ENCODE peak calls at places on chromosomes 6 and 20, in six cellular contexts. H is endodermal cell, G is H1, Z is IMR-90, N is right lobe of liver, E is ovary. R is an unnamed sample.

GRCh38 chr6:148443798-148444560 is 101.3 kb downstream of the SASH1 start:
- DNase-seq in G (peak), H (peak), Z (no peak), E (no peak), N (no peak), R (no peak)

GRCh38 chr6:119076173-119076965 is 2.1 kb downstream of the FAM184A start:
- DNase-seq in G (no peak), E (no peak), Z (no peak), N (no peak), H (no peak), R (no peak)

GRCh38 chr6:27470023-27470422 is 2.9 kb downstream of the ZNF184 start:
- DNase-seq in E (no peak), Z (no peak), H (no peak), N (no peak), G (no peak), R (no peak)

GRCh38 chr6:91860951-91861350 is 1274.1 kb upstream of the MAP3K7 start:
- DNase-seq in G (no peak), H (no peak), N (no peak), E (no peak), Z (peak), R (no peak)

GRCh38 chr6:155436981-155437749 is 18.5 kb downstream of the NOX3 start:
- DNase-seq in G (no peak), N (no peak), E (no peak), Z (peak), H (no peak), R (no peak)

GRCh38 chr20:61980647-61981583 is 84.8 kb downstream of the TAF4 start:
- DNase-seq in Z (no peak), N (peak), G (no peak), H (peak), E (peak), R (no peak)

GRCh38 chr6:4577406-4577805 is 198.8 kb upstream of the CDYL start:
- DNase-seq in G (no peak), Z (peak), N (no peak), H (no peak), E (no peak), R (no peak)

GRCh38 chr20:62643521-62644043 is 1.3 kb downstream of the SLCO4A1 start:
- DNase-seq in H (no peak), Z (peak), N (no peak), G (no peak), E (no peak), R (no peak)

GRCh38 chr6:148175511-148176188 is 167.0 kb upstream of the SASH1 start:
- DNase-seq in E (no peak), H (no peak), N (no peak), G (no peak), Z (peak), R (no peak)

GRCh38 chr6:30719356-30719755 is 796 bp upstream of the TUBB start:
- DNase-seq in G (no peak), Z (no peak), N (no peak), E (no peak), H (no peak), R (no peak)

GRCh38 chr20:54103067-54103761 is 32.8 kb upstream of the BCAS1 start:
- DNase-seq in H (peak), Z (peak), E (peak), G (peak), N (peak), R (no peak)

GRCh38 chr6:122180132-122180531 is 219.3 kb upstream of the HSF2 start:
- DNase-seq in E (no peak), Z (peak), N (no peak), H (no peak), G (no peak), R (no peak)

GRCh38 chr6:73565767-73566485 is 45.1 kb upstream of the EEF1A1 start:
- DNase-seq in Z (peak), H (peak), G (no peak), N (no peak), E (no peak), R (no peak)

GRCh38 chr20:49983848-49984408 is 1.1 kb downstream of the SNAI1 start:
- DNase-seq in Z (peak), H (no peak), E (peak), N (peak), G (no peak), R (no peak)

GRCh38 chr20:6333110-6333509 is 210.3 kb upstream of the FERMT1 start:
- DNase-seq in H (peak), N (no peak), E (no peak), G (no peak), Z (no peak), R (no peak)

GRCh38 chr20:19918965-19919329 is 98.2 kb upstream of the NAA20 start:
- DNase-seq in E (no peak), N (no peak), G (no peak), Z (no peak), H (no peak), R (no peak)

GRCh38 chr6:13470240-13471140 is 16.9 kb downstream of the GFOD1 start:
- DNase-seq in Z (no peak), H (peak), G (no peak), N (no peak), E (no peak), R (peak)

GRCh38 chr6:168089186-168090063 is 10.4 kb upstream of the FRMD1 start:
- DNase-seq in Z (no peak), G (no peak), N (no peak), H (no peak), E (no peak), R (no peak)

GRCh38 chr6:101445527-101445926 is 52.0 kb downstream of the GRIK2 start:
- DNase-seq in E (no peak), Z (peak), G (no peak), N (no peak), H (no peak), R (no peak)

GRCh38 chr6:169490830-169491229 is 211.0 kb downstream of the WDR27 start:
- DNase-seq in G (no peak), Z (peak), N (no peak), E (no peak), H (no peak), R (no peak)

GRCh38 chr20:50193169-50193850 is 2.7 kb downstream of the CEBPB start:
- DNase-seq in Z (peak), E (peak), N (peak), G (no peak), H (peak), R (no peak)

GRCh38 chr6:20447581-20448132 is 46.0 kb downstream of the E2F3 start:
- DNase-seq in E (no peak), Z (peak), N (no peak), H (no peak), G (no peak), R (no peak)

GRCh38 chr6:155883741-155884140 is 428.1 kb upstream of the NOX3 start:
- DNase-seq in Z (peak), N (no peak), E (no peak), H (no peak), G (no peak), R (no peak)

GRCh38 chr6:85496009-85496579 is 46.2 kb downstream of the NT5E start:
- DNase-seq in Z (no peak), G (no peak), N (no peak), E (no peak), H (no peak), R (no peak)

GRCh38 chr20:36830791-36831691 is 44.9 kb upstream of the TLDC2 start:
- DNase-seq in Z (peak), H (no peak), E (peak), N (no peak), G (no peak), R (peak)

GRCh38 chr6:99603421-99604160 is 3.0 kb upstream of the PRDM13 start:
- DNase-seq in G (peak), E (no peak), N (no peak), H (peak), Z (peak), R (no peak)

GRCh38 chr6:116431964-116432595 is 29.1 kb upstream of the CALHM6 start:
- DNase-seq in E (no peak), N (no peak), G (no peak), Z (no peak), H (no peak), R (no peak)

GRCh38 chr20:59032713-59033059 is 551 bp upstream of the ATP5F1E start:
- DNase-seq in G (no peak), N (no peak), E (no peak), Z (peak), H (no peak), R (no peak)

GRCh38 chr6:8193541-8193940 is 91.2 kb upstream of the EEF1E1 start:
- DNase-seq in N (no peak), E (no peak), H (no peak), G (no peak), Z (peak), R (no peak)

GRCh38 chr20:53884859-53885654 is 185.3 kb downstream of the BCAS1 start:
- DNase-seq in E (no peak), H (no peak), N (no peak), Z (no peak), G (no peak), R (no peak)

GRCh38 chr6:106513813-106514212 is 115.5 kb downstream of the RTN4IP1 start:
- DNase-seq in E (no peak), G (no peak), N (no peak), H (no peak), Z (no peak), R (no peak)

GRCh38 chr20:6714202-6714800 is 53.2 kb upstream of the BMP2 start:
- DNase-seq in H (no peak), Z (no peak), E (no peak), G (no peak), N (peak), R (no peak)

GRCh38 chr20:39206899-39207564 is 244.9 kb downstream of the DHX35 start:
- DNase-seq in H (no peak), Z (no peak), E (no peak), G (no peak), N (no peak), R (no peak)

GRCh38 chr6:167345960-167346359 is 21.1 kb downstream of the TTLL2 start:
- DNase-seq in E (no peak), Z (no peak), N (no peak), H (peak), G (no peak), R (no peak)

GRCh38 chr6:143260857-143261256 is 189.6 kb downstream of the ADAT2 start:
- DNase-seq in H (no peak), Z (peak), E (no peak), N (no peak), G (no peak), R (no peak)

DNA sequence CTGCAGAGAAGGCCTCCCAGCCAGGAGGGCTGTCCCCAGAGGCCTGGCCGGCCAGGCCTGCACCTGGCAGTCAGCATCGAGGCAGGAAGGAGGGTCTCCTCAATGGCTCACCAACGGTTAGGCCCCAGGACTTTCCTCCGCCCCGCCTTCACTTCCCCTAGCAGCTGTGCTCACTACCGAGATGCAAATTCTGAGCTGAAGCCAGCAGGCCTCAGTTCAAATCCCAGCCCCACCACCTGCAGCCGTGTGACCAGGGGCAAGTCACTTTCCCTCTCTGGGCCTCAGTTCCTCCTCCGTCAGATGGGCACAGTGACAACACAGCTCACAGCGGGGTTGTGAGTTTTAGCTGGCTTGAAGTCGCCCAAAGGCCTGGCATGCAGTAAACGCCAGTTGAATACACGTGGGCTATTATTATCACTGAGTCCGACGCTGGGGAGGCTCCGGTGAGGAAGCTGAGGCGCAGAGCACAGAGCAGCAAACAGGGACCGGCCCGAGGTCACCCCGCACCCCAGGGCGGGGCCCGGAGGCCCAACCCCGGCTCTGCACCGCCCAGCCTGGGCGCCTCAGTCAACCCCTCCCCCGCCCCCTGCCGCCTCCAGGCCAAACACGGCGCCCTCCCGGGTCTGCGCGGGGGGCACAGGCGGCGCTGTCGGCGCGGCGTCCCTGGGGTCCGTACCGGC is 717 bp downstream of the E2F1 start:
- DNase-seq in Z (no peak), G (peak), H (peak), E (no peak), N (no peak), R (no peak)
- H3K27ac ChIP-seq in Z (peak), G (peak), H (peak), E (no peak), N (no peak), R (no peak)

DNA sequence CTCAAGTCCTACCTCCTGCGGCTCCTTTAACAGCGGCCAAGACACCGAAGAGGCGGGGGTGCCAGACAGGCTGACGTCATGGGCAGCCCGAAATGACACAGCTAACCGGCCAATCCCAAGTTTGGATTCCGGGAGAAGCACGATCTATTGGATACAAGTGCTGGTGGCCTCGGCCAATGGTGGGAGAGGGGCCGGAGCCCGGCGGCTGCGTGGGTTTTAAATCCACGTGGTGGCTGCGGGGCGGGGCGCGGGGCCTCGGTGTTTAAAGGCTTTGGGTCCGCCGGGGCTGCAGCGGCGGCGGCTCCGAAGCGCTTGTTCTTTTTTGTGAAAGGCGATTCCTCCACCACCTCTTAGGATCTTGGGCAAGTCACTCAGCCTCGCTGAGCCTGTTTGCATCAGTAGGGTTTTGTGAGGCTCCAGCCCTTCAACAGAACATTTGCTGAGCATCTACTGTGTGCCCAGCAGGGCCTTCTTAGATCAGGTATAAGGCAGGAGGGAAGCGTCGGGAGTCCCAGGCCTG is 8.7 kb upstream of the PMEPA1 start:
- DNase-seq in E (peak), G (peak), Z (peak), H (peak), N (peak), R (peak)
- H3K4me3 ChIP-seq in E (peak), G (peak), Z (peak), H (peak), N (no peak), R (no peak)

GRCh38 chr6:146904596-146904995 is 299.6 kb upstream of the STXBP5 start:
- DNase-seq in Z (no peak), G (no peak), N (no peak), E (no peak), H (no peak), R (no peak)

GRCh38 chr6:146898888-146899227 is 300.1 kb downstream of the ADGB start:
- DNase-seq in Z (no peak), E (no peak), N (no peak), H (no peak), G (no peak), R (no peak)

GRCh38 chr6:146902846-146903245 is 301.4 kb upstream of the STXBP5 start:
- DNase-seq in Z (no peak), H (no peak), E (no peak), N (no peak), G (no peak), R (no peak)

GRCh38 chr6:146905313-146905712 is 298.9 kb upstream of the STXBP5 start:
- DNase-seq in H (no peak), E (no peak), G (no peak), N (peak), Z (peak), R (no peak)

DNA sequence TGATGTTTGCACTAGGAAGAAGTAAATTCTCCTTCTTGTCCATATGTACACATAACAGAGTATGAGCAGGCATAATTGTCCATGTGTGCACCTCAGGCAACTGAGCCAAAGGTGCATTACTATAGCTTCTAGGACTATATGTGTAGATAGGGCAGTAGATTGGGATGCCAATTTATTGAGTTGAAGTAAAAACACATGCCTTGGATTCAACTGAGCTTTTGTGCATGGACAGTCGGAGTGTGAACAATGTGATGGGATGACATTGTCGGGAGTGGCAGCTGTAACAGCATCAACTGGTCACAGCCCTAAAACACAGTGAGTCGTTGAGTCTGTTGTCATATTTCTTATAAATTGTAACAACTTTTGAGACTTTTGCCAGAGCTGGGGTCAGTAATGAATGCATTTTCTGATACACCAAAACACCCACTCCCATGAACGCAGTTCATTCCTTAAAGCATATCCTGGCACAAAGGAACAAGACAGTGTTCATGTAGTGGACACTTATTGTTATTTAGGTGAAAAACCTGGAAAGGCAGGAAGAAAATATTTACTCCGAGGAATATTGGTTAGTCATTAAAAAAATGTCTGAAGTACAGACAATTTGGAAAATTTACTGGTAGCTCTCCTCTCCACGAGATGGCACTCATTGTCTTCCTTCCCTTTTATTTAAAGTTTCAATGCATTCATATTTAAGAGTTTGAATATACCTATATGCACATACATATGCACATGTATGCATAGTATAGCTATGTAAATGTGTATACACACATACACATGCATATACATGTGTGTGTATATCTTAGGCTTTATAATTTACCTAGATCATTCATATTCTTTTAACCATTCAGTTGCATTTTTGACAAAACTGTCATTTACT is 302.0 kb upstream of the STXBP5 start:
- DNase-seq in E (no peak), N (no peak), H (no peak), Z (peak), G (no peak), R (no peak)
- TF ChIP-seq CTCF in E (no peak), N (peak), H (no peak), Z (peak), G (no peak), R (no peak)

GRCh38 chr20:31517373-31517772 is 3.1 kb downstream of the HM13 start:
- DNase-seq in Z (peak), H (peak), N (peak), E (no peak), G (peak), R (no peak)
- H3K27ac ChIP-seq in Z (peak), H (no peak), N (no peak), E (no peak), G (no peak), R (no peak)

GRCh38 chr20:44748005-44748370 is 2.3 kb downstream of the KCNK15 start:
- DNase-seq in N (no peak), H (no peak), Z (no peak), E (no peak), G (no peak), R (no peak)

GRCh38 chr20:44745560-44746366 is at the start of gene KCNK15:
- DNase-seq in E (peak), Z (peak), N (peak), G (peak), H (peak), R (peak)

GRCh38 chr20:44745122-44745521 is 543 bp upstream of the KCNK15 start:
- DNase-seq in G (no peak), N (no peak), Z (no peak), E (no peak), H (no peak), R (no peak)

GRCh38 chr20:44747166-44748004 is 1.7 kb downstream of the KCNK15 start:
- DNase-seq in Z (peak), G (peak), E (peak), N (peak), H (peak), R (peak)

DNA sequence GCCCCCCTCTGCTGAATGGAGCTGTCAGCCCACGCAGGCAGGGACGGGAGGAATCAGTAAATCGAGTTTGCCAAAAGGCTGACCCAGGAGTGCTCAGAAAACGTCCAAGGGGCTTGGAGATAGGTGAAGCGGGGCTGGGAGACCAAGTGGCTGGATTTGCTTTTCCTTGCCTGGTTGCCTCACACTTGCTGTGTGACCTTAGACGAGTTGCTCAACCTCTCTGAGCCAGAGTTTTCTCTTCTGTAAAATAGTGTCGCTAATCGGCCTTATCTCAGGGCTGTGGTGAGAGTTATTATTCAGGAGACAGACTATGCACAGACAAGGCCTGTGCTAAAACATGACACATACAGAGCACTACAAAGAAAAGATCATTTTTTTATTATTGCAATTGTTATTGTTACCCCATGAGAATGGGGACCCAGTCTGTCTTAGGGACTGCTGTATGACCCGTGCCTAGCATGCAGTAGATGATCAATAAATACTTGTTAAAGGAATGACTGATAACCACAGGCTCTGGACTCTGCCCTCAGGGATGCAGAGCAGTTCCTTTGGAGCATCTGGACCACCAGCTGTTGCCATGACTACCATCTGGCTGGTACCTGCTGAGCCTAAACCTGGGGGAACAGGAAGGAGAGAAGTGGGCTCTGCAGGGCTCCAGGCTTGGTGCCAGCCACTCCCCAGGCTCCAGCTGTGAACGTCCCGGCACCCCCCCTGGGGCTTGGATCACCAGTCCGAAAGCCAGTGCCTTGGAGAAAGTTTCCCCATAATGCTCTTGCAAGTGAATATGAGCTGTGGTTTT is 901 bp downstream of the KCNK15 start:
- DNase-seq in H (peak), E (no peak), N (no peak), Z (no peak), G (no peak), R (no peak)
- H3K4me3 ChIP-seq in H (peak), E (peak), N (peak), Z (peak), G (peak), R (peak)

GRCh38 chr6:97726378-97726777 is 443.4 kb upstream of the MMS22L start:
- DNase-seq in H (peak), N (no peak), E (no peak), Z (no peak), G (no peak), R (no peak)
- TF ChIP-seq CTCF in H (peak), N (no peak), E (no peak), Z (no peak), G (no peak), R (peak)

GRCh38 chr20:46624941-46625340 is 26.3 kb downstream of the SLC13A3 start:
- DNase-seq in G (no peak), Z (no peak), E (no peak), H (no peak), N (no peak), R (no peak)
- H3K27ac ChIP-seq in G (no peak), Z (no peak), E (no peak), H (no peak), N (no peak), R (no peak)

GRCh38 chr6:136113736-136114173 is 136.4 kb downstream of the MTFR2 start:
- DNase-seq in H (peak), N (no peak), Z (peak), E (no peak), G (no peak), R (no peak)
- H3K4me3 ChIP-seq in H (no peak), N (no peak), Z (no peak), E (no peak), G (no peak), R (no peak)